ENCODE peak calls at places on chromosomes 12 and 14, in five cellular contexts. D, K, C, N and Q are unnamed samples.

GRCh38 chr12:76790564-76791552 is 26.9 kb downstream of the ZDHHC17 start:
- DNase-seq in C (no peak), D (no peak), K (peak), N (no peak), Q (no peak)

GRCh38 chr12:10140001-10140400 is 10.0 kb upstream of the CLEC7A start:
- DNase-seq in D (no peak), K (peak), N (no peak), C (peak), Q (peak)

GRCh38 chr14:35992816-35993511 is 166.8 kb downstream of the BRMS1L start:
- DNase-seq in D (no peak), K (no peak), N (no peak), C (no peak), Q (no peak)

GRCh38 chr14:55015006-55015405 is 11.9 kb downstream of the WDHD1 start:
- DNase-seq in K (no peak), D (no peak), C (no peak), N (no peak), Q (no peak)

GRCh38 chr14:104888489-104889373 is 23.7 kb downstream of the CEP170B start:
- DNase-seq in N (no peak), C (no peak), K (no peak), D (peak), Q (no peak)

GRCh38 chr14:21098134-21098891 is at the start of gene ZNF219:
- DNase-seq in D (peak), K (peak), N (no peak), C (peak), Q (peak)

GRCh38 chr12:50537538-50537919 is 32.7 kb downstream of the DIP2B start:
- DNase-seq in K (no peak), C (no peak), N (no peak), D (no peak), Q (no peak)

GRCh38 chr14:22185191-22185590 is 403.8 kb downstream of the DAD1 start:
- DNase-seq in D (no peak), K (no peak), N (no peak), C (no peak), Q (no peak)

GRCh38 chr14:49196327-49196726 is 389.9 kb downstream of the RPS29 start:
- DNase-seq in C (no peak), D (no peak), N (no peak), K (no peak), Q (no peak)

GRCh38 chr12:45336762-45337596 is 121.1 kb downstream of the ANO6 start:
- DNase-seq in K (peak), C (no peak), N (peak), D (no peak), Q (no peak)

GRCh38 chr12:89103831-89104230 is 248.5 kb downstream of the DUSP6 start:
- DNase-seq in C (no peak), D (no peak), K (no peak), N (no peak), Q (no peak)

GRCh38 chr14:63204407-63205280 is at the start of gene RHOJ:
- DNase-seq in D (peak), K (no peak), N (no peak), C (peak), Q (no peak)

GRCh38 chr14:60565211-60565610 is 56.3 kb downstream of the SIX6 start:
- DNase-seq in C (no peak), N (peak), D (no peak), K (no peak), Q (no peak)

GRCh38 chr12:128323526-128323925 is 56.6 kb downstream of the TMEM132C start:
- DNase-seq in D (no peak), N (no peak), C (no peak), K (no peak), Q (peak)

GRCh38 chr12:46555379-46555778 is 182.8 kb upstream of the SLC38A2 start:
- DNase-seq in C (no peak), D (no peak), N (peak), K (no peak), Q (no peak)

GRCh38 chr12:63387736-63388135 is 236.7 kb upstream of the AVPR1A start:
- DNase-seq in C (no peak), K (no peak), D (no peak), N (no peak), Q (no peak)

GRCh38 chr12:14185441-14186192 is 179.9 kb upstream of the ATF7IP start:
- DNase-seq in N (peak), D (no peak), K (peak), C (peak), Q (peak)

GRCh38 chr12:72296389-72296788 is 24.2 kb downstream of the TRHDE start:
- DNase-seq in D (no peak), N (peak), K (no peak), C (no peak), Q (no peak)

GRCh38 chr12:55641595-55641994 is 4.9 kb downstream of the OR10P1 start:
- DNase-seq in K (no peak), D (no peak), N (no peak), C (no peak), Q (no peak)

GRCh38 chr12:26022043-26022442 is 63.6 kb downstream of the RASSF8 start:
- DNase-seq in D (no peak), K (no peak), C (no peak), N (no peak), Q (no peak)

GRCh38 chr12:26021534-26021933 is 63.1 kb downstream of the RASSF8 start:
- DNase-seq in C (no peak), K (no peak), D (no peak), N (no peak), Q (no peak)

GRCh38 chr12:26014085-26014484 is 55.6 kb downstream of the RASSF8 start:
- DNase-seq in K (no peak), C (no peak), D (no peak), N (no peak), Q (no peak)

GRCh38 chr12:26018926-26019325 is 60.4 kb downstream of the RASSF8 start:
- DNase-seq in K (no peak), D (no peak), N (no peak), C (no peak), Q (no peak)

DNA sequence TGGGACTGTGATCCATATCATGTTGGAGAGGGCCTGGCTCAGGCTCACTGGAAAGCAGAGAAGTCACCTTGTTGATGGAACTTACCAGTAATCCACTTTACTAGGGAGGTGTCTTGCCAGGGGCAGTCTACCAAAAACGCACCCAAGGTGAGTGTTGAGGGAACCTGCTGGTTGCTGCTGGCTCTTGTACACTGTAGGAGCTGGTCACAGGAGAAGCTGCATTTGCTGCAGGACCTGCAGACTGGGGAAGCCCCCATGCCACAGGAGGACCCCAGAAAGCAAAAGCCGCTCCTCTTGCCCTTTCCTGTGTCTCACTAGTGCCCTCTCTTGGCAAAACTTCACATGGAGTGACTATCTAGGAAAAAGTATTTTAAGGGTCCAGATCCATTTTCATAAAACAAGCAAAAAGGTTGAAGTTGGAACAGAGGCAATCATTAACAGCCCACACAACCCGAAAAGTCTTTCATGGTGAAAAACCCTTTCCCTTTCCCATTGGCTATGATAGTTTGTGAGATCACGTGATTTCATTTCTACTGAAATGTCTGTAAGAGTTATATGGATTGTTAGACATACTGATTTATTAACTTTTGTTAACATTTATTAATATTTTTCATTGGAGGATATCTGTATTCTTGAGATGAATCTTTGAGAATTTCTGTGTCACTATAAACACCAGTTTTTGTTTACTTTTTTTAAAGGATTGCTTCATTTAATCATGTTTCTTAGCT is 59.2 kb downstream of the RASSF8 start:
- DNase-seq in N (no peak), K (peak), C (no peak), D (no peak), Q (peak)
- TF ChIP-seq CTCF in N (peak), K (peak), C (peak), D (peak), Q (peak)

DNA sequence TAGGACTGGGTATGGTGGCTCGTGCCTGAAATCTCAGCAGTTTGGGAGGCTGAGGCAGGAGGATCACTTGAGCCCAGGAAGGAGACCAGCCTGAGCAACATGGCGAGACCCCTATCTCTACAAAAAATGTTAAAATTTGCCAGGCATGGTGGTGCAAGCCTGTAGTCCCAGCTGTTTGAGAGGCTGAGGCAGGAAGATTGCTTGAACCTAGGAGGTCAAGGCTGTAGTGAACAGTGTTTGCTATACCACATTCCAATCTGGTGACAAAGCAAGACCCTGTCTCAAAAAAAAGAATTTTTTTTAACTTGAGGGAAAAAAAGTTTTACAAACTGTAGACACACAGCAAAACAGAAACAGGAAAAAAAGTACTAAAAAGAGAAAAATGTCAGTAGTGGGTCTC is 2.3 kb upstream of the MAP3K9 start:
- DNase-seq in K (no peak), C (no peak), N (no peak), D (no peak), Q (no peak)
- H3K27ac ChIP-seq in K (no peak), C (no peak), N (no peak), D (no peak), Q (no peak)

DNA sequence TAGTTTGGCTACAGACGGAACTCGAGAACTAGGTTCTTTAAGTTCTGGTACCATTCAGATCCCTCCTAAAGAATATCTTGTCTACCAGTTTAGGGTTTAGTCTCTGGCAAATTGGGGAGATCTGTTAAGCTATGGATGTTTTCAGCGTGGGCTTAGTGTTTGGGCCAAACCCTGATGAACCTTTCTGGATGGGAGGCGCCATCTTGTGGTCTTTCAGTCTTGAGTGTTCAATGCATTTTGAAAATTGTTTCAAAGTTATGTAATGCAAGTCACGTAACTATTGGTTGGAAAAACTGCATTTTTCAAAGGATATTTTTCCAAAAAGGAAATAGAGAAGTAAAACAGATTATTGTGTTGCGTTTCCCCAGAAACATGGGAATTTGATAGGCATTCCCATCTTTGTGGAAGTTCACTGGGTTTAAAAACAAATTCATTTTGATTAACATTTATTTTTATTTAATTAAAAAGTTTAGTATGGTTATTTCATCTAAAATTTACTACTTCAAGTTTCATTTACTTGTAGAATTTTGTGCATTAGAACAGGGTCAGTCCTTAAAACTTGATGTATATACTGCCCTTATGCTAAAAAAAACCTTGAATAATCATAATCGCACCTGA is 169.0 kb downstream of the PRIMA1 start:
- DNase-seq in D (no peak), K (peak), N (no peak), C (peak), Q (peak)
- TF ChIP-seq CTCF in D (peak), K (peak), N (peak), C (peak), Q (peak)

DNA sequence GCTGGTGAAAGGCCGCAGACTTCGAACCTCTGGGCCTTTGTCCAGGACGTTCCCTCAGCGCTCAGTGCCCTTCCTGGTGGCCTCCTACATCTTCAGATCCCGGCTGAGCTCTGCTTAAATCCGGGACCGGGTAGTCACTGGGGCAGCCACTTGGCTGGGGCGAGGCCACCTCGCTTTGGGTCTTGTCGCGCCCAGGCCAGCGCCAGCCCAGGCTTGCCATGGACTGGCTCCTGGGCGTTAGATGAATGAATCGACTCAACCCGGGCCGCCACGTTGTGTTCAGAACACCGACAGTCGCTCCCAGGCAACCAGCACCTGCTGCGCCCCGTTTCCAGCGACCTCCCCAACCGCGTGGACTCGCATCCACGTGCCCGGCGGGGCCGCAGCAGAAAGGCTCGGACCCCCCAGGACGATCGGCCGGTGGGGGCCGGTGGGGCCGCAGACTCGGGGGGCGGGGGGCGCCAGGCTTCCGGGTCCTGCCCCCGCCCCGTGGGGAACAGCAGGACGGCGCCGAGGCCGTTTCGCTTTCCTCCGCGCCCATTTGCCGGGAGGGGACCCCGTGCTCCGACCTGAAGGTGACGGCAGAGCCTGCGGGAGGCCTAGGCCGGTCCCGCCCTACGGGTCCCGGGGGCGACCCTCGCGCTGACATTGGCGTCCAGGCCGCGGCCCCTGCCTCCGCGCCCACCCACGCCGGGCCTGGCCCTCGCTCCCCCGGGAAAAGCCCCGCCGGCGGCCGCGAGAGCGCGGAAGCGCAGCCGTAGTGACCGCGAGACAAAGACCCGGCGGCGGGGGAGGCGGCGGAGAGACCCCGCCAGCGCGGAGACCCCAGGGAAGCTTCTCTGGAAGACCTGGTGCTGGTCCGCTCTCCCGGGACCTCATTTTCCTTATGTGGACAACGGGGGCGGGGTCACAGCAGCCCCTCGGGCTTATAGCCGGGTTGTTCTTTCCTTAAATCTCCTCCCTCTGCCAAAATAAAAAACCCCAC is 37.3 kb upstream of the RCOR1 start:
- DNase-seq in C (peak), N (no peak), D (peak), K (no peak), Q (no peak)
- H3K27ac ChIP-seq in C (no peak), N (no peak), D (peak), K (no peak), Q (no peak)